ENCODE peak calls at places on chromosomes 13 and 19, in seven cellular contexts. F is ovary; X is neuronal stem cell; U is H1; S is IMR-90; O is CD8-positive, alpha-beta memory T cell; W is endothelial cell of umbilical vein. E is an unnamed sample. For H3K27me3, the result is how much of the 10 kb centered on the place peaks cover.

GRCh38 chr13:110885966-110886365 is 28.9 kb downstream of the ANKRD10 start:
- DNase-seq in F (no peak), X (no peak), U (peak), S (no peak), O (no peak), W (no peak), E (no peak)

GRCh38 chr13:39692650-39693438 is 37.4 kb downstream of the COG6 start:
- DNase-seq in F (no peak), X (no peak), U (no peak), S (peak), O (no peak), W (no peak), E (peak)

GRCh38 chr19:17985037-17985818 is 18.3 kb downstream of the KCNN1 start:
- DNase-seq in F (no peak), X (no peak), U (no peak), S (no peak), O (no peak), W (no peak), E (no peak)

GRCh38 chr13:27919934-27920676 is at the start of gene PDX1:
- DNase-seq in F (no peak), X (peak), U (peak), S (no peak), O (no peak), W (no peak), E (no peak)

GRCh38 chr13:46844431-46844830 is 47.5 kb upstream of the ESD start:
- DNase-seq in F (no peak), X (no peak), U (no peak), S (peak), O (no peak), W (no peak), E (peak)

GRCh38 chr19:2180114-2180513 is 16.4 kb downstream of the DOT1L start:
- DNase-seq in F (no peak), X (no peak), U (no peak), S (no peak), O (no peak), W (no peak), E (no peak)

GRCh38 chr19:8665468-8666213 is 33.0 kb downstream of the ACTL9 start:
- DNase-seq in F (no peak), X (no peak), U (no peak), S (no peak), O (no peak), W (no peak), E (no peak)

GRCh38 chr13:95620498-95621140 is 23.9 kb downstream of the DZIP1 start:
- DNase-seq in F (no peak), X (no peak), U (peak), S (no peak), O (no peak), W (no peak), E (no peak)

GRCh38 chr19:41616785-41617621 is 9.9 kb downstream of the CEACAM4 start:
- DNase-seq in F (no peak), X (no peak), U (no peak), S (peak), O (no peak), W (peak), E (peak)

GRCh38 chr19:12064266-12065099 is at the start of gene ZNF844:
- DNase-seq in F (peak), X (peak), U (peak), S (peak), O (peak), W (peak), E (peak)

GRCh38 chr19:7224205-7224833 is 69.9 kb downstream of the INSR start:
- DNase-seq in F (peak), X (no peak), U (no peak), S (peak), O (no peak), W (no peak), E (peak)

GRCh38 chr13:23667750-23668149 is 97.5 kb downstream of the TNFRSF19 start:
- DNase-seq in F (no peak), X (no peak), U (peak), S (no peak), O (no peak), W (no peak), E (no peak)

GRCh38 chr19:18945297-18945696 is 4.3 kb upstream of the HOMER3 start:
- DNase-seq in F (no peak), X (no peak), U (no peak), S (no peak), O (no peak), W (no peak), E (no peak)

GRCh38 chr19:58549664-58550361 is 5.1 kb downstream of the CHMP2A start:
- DNase-seq in F (no peak), X (no peak), U (no peak), S (no peak), O (no peak), W (no peak), E (no peak)

GRCh38 chr13:66657165-66657895 is 572.8 kb downstream of the PCDH9 start:
- DNase-seq in F (peak), X (no peak), U (no peak), S (peak), O (no peak), W (peak), E (peak)

GRCh38 chr13:86020350-86021002 is 221.3 kb upstream of the SLITRK6 start:
- DNase-seq in F (no peak), X (no peak), U (no peak), S (peak), O (no peak), W (no peak), E (peak)

GRCh38 chr19:7934766-7935165 is 8.7 kb downstream of the TIMM44 start:
- DNase-seq in F (no peak), X (no peak), U (no peak), S (no peak), O (no peak), W (no peak), E (no peak)

GRCh38 chr13:98853791-98854191 is 101.3 kb upstream of the SLC15A1 start:
- DNase-seq in F (no peak), X (no peak), U (no peak), S (peak), O (no peak), W (no peak), E (peak)

GRCh38 chr19:19537321-19538048 is 580 bp upstream of the CILP2 start:
- DNase-seq in F (no peak), X (no peak), U (no peak), S (no peak), O (peak), W (no peak), E (peak)

GRCh38 chr13:42906257-42906656 is 85.8 kb downstream of the EPSTI1 start:
- DNase-seq in F (no peak), X (no peak), U (no peak), S (no peak), O (no peak), W (no peak), E (no peak)

GRCh38 chr19:46603195-46603637 is 2.1 kb downstream of the CALM3 start:
- DNase-seq in F (no peak), X (no peak), U (no peak), S (no peak), O (no peak), W (no peak), E (no peak)

GRCh38 chr13:29429496-29429895 is 166.0 kb downstream of the SLC7A1 start:
- DNase-seq in F (no peak), X (no peak), U (no peak), S (no peak), O (no peak), W (no peak), E (no peak)

GRCh38 chr13:19860884-19861655 is 2.4 kb downstream of the ZMYM5 start:
- DNase-seq in F (no peak), X (peak), U (no peak), S (peak), O (no peak), W (peak), E (peak)

GRCh38 chr13:41075034-41075433 is 13.7 kb downstream of the WBP4 start:
- DNase-seq in F (no peak), X (no peak), U (no peak), S (peak), O (peak), W (peak), E (peak)

GRCh38 chr13:23630349-23631093 is 60.3 kb downstream of the TNFRSF19 start:
- DNase-seq in F (no peak), X (no peak), U (no peak), S (no peak), O (no peak), W (no peak), E (no peak)

DNA sequence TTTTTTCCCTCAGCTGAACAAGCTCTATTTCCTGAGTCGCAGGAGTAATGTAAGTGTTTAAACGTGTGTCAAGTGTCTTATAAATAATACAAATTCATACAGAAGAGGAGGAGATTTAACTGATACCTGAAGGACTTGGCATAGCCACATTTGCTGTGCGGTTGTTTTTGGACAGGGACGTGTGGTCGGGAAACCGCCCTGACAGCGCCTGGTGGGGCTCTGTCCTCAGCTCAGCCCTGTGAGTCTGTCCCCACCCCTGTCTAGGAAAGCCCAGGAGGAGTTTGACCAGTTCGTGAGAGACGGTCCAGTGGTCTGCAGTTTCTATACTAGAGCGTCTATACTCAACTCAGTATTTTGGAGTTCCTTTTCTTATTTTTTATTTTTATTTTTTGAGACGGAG is 16.7 kb downstream of the ZIC2 start:
- DNase-seq in F (no peak), X (no peak), U (peak), S (no peak), O (no peak), W (no peak), E (no peak)
- H3K27me3 ChIP-seq in F (under half), X (under half), U (under half), S (half or more), O (half or more), W (half or more), E (under half)

DNA sequence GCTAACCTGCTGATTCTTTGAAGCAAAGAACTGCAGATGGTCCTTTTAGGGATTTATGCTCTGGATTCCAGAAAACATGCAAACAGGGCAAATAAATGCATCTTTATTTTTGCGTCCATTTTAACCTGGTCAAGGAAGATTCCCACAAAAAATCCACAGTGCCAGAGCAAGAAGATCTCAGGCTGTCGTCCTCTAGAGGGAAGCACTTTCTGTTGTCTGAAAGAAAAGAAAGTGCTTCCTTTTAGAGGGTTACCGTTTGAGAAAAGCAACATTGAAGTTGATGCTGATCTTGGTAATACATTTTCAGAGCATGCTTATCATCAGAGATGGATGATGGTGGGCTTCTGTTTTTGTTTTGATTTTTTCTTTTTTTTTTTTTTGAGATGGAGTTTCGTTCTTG is 75.5 kb downstream of the DPRX start:
- DNase-seq in F (no peak), X (no peak), U (no peak), S (no peak), O (no peak), W (no peak), E (no peak)
- H3K27me3 ChIP-seq in F (under half), X (under half), U (under half), S (under half), O (under half), W (under half), E (under half)

GRCh38 chr19:438416-438958 is 22.3 kb downstream of the SHC2 start:
- DNase-seq in F (no peak), X (no peak), U (no peak), S (no peak), O (no peak), W (no peak), E (no peak)
- H3K27me3 ChIP-seq in F (under half), X (under half), U (under half), S (under half), O (under half), W (under half), E (under half)

GRCh38 chr13:77692746-77693448 is 4.6 kb upstream of the SLAIN1 start:
- DNase-seq in F (no peak), X (no peak), U (no peak), S (no peak), O (no peak), W (peak), E (no peak)
- H3K27me3 ChIP-seq in F (under half), X (under half), U (under half), S (under half), O (under half), W (under half), E (under half)

DNA sequence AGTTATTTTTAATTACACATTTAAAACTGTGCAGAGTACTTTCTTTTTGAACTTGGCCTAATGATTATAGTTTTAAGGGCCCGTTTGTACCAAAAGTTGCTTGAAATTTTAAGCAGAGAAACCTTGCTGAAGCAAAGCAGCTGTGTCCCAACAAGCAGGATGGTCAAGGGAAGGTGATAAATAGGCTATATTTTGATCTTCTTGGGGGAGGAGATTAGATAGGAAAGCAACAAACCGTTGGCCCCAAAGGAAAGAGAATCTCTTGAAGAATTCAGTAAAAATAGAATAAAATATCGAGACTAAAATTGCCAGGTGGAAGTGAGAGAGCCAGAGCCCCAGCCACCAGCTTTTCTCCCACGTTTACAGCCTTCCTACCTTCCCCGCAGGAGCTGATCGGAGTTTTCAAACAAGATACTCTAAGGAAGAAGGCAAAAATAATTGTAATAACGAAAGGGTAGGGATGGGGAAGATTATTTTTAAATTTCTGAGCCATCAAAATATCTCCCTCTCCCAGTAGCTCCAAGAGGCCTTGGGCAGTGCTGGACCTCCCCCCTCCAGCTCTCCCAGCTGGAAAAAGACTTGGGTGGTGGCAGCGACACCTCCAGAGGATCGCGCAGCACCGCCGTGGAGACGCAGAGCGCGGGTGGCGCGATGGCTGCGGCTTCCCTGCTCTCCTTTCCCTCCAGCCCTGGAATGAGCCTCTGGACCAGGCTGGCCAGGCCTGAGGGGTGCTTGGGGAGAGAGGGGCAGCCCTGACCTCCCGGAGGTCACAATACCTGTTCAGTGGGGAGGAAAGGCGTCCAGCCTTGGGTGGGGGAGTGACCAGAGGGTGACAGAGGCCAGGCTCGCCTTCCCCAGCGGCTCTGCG is 5.8 kb downstream of the ZIC2 start:
- DNase-seq in F (no peak), X (no peak), U (peak), S (no peak), O (no peak), W (no peak), E (no peak)
- H3K27me3 ChIP-seq in F (under half), X (under half), U (under half), S (half or more), O (half or more), W (half or more), E (half or more)

GRCh38 chr19:10292206-10292788 is 2.5 kb downstream of the ICAM5 start:
- DNase-seq in F (peak), X (peak), U (peak), S (peak), O (peak), W (peak), E (peak)
- H3K27me3 ChIP-seq in F (under half), X (half or more), U (half or more), S (under half), O (half or more), W (half or more), E (half or more)

GRCh38 chr13:32035701-32036100 is 4.1 kb downstream of the FRY start:
- DNase-seq in F (no peak), X (no peak), U (no peak), S (no peak), O (no peak), W (no peak), E (no peak)

GRCh38 chr13:32031815-32032345 is 306 bp downstream of the FRY start:
- DNase-seq in F (no peak), X (no peak), U (no peak), S (no peak), O (no peak), W (peak), E (no peak)

GRCh38 chr13:32031025-32031814 is at the start of gene FRY:
- DNase-seq in F (peak), X (peak), U (peak), S (peak), O (peak), W (peak), E (peak)

GRCh38 chr13:32033744-32034143 is 2.2 kb downstream of the FRY start:
- DNase-seq in F (no peak), X (no peak), U (no peak), S (peak), O (no peak), W (peak), E (no peak)

DNA sequence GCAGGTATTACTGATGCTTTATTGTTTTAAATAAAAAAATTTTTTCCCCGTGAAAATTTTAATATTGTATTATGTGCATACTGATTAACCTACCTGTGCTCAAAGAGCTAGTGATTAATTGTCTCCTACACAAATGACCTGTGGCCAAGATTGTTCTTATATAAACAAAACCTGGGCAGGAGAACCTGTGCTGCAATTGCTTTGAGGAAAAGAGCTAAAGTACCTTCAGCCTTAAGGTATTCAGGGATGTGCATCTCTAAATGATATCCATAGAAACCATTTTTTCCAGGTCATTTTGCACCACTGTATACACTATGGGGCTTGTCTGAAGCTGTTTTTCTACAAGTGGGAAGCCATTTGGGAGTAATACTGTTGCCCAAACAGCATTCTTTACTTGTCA is 1.2 kb downstream of the FRY start:
- DNase-seq in F (no peak), X (no peak), U (no peak), S (no peak), O (no peak), W (peak), E (no peak)
- H3K27me3 ChIP-seq in F (under half), X (under half), U (under half), S (under half), O (under half), W (under half), E (under half)

GRCh38 chr19:13506550-13506878 is 235 bp upstream of the CACNA1A start:
- DNase-seq in F (no peak), X (peak), U (peak), S (peak), O (no peak), W (no peak), E (no peak)

GRCh38 chr19:13505164-13505695 is 1.0 kb downstream of the CACNA1A start:
- DNase-seq in F (no peak), X (peak), U (peak), S (no peak), O (no peak), W (no peak), E (no peak)

GRCh38 chr19:13505761-13506549 is at the start of gene CACNA1A:
- DNase-seq in F (no peak), X (peak), U (peak), S (peak), O (no peak), W (no peak), E (peak)

GRCh38 chr19:13503570-13504235 is 2.6 kb downstream of the CACNA1A start:
- DNase-seq in F (no peak), X (no peak), U (no peak), S (no peak), O (no peak), W (no peak), E (no peak)

DNA sequence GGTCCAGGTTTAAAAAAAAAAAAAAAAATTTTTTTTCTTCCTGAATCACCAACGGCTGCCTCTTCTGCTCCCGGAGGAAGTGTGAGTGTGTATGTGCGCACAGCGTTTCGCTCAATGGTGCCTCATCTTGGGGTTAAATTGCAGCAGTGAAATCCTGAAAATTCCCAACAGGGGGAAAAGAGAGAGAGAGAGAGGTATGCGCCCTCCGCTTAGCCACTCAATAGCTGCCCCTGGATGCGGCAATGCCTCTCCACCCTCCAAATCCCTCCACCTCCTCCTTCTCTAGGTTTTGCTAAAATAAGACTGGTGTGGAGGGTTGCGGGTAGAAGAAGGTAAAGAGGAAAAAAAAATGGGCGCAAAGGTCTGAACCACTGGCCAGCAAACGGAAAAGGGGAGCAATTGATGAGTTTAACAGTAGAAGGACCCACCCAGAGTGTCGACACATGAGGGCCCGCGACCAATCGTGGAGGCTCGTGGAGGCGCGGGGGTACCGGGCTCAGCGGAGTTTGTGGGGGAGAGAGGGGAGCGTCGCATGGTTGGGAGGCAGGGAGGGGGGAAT is 853 bp upstream of the CACNA1A start:
- DNase-seq in F (no peak), X (peak), U (peak), S (peak), O (no peak), W (no peak), E (peak)
- H3K27me3 ChIP-seq in F (under half), X (half or more), U (under half), S (under half), O (under half), W (under half), E (under half)

GRCh38 chr13:112341976-112342735 is 34.0 kb upstream of the SPACA7 start:
- DNase-seq in F (no peak), X (no peak), U (no peak), S (no peak), O (no peak), W (no peak), E (no peak)
- H3K27me3 ChIP-seq in F (under half), X (under half), U (under half), S (under half), O (under half), W (under half), E (under half)

GRCh38 chr19:51196181-51196580 is 28.7 kb upstream of the CD33 start:
- DNase-seq in F (no peak), X (no peak), U (no peak), S (no peak), O (no peak), W (no peak), E (no peak)
- H3K27me3 ChIP-seq in F (under half), X (under half), U (under half), S (under half), O (under half), W (under half), E (under half)